ENCODE peak calls at places on chromosomes 7 and 10, in six cellular contexts. U, N, Q, D, Z and K are unnamed samples.

GRCh38 chr10:49415846-49416245 is 20.0 kb upstream of the DRGX start:
- DNase-seq in U (no peak), N (no peak), Q (no peak), D (no peak), Z (no peak), K (no peak)

GRCh38 chr7:14013880-14014279 is 24.4 kb upstream of the ETV1 start:
- DNase-seq in U (no peak), N (no peak), Q (no peak), D (no peak), Z (no peak), K (no peak)

GRCh38 chr7:22356010-22356854 is 722 bp downstream of the RAPGEF5 start:
- DNase-seq in U (no peak), N (peak), Q (peak), D (peak), Z (no peak), K (peak)

GRCh38 chr10:44517635-44518034 is 132.7 kb upstream of the CXCL12 start:
- DNase-seq in U (no peak), N (peak), Q (no peak), D (no peak), Z (no peak), K (peak)

GRCh38 chr10:58477122-58477521 is 35.5 kb upstream of the BICC1 start:
- DNase-seq in U (no peak), N (no peak), Q (no peak), D (peak), Z (peak), K (no peak)

GRCh38 chr7:128042027-128042426 is 10.8 kb upstream of the LRRC4 start:
- DNase-seq in U (no peak), N (no peak), Q (no peak), D (no peak), Z (no peak), K (no peak)

GRCh38 chr7:41893656-41894055 is 190.8 kb upstream of the INHBA start:
- DNase-seq in U (no peak), N (no peak), Q (no peak), D (no peak), Z (no peak), K (no peak)

GRCh38 chr7:84697506-84697905 is 489.4 kb downstream of the SEMA3D start:
- DNase-seq in U (no peak), N (no peak), Q (no peak), D (no peak), Z (no peak), K (no peak)

GRCh38 chr10:8402469-8403074 is 348.1 kb downstream of the GATA3 start:
- DNase-seq in U (no peak), N (no peak), Q (no peak), D (no peak), Z (no peak), K (no peak)

GRCh38 chr7:18151419-18151818 is 123.8 kb upstream of the PRPS1L1 start:
- DNase-seq in U (no peak), N (peak), Q (no peak), D (no peak), Z (no peak), K (peak)

GRCh38 chr10:62426086-62426485 is 51.9 kb downstream of the ZNF365 start:
- DNase-seq in U (no peak), N (no peak), Q (no peak), D (no peak), Z (no peak), K (no peak)

GRCh38 chr10:100913470-100913865 is 705 bp downstream of the SLF2 start:
- DNase-seq in U (no peak), N (no peak), Q (no peak), D (no peak), Z (no peak), K (no peak)

GRCh38 chr10:9603972-9604371 is 1413.7 kb upstream of the CELF2 start:
- DNase-seq in U (no peak), N (no peak), Q (no peak), D (no peak), Z (no peak), K (no peak)

GRCh38 chr10:60280475-60280874 is 109.2 kb downstream of the ANK3 start:
- DNase-seq in U (no peak), N (no peak), Q (peak), D (no peak), Z (no peak), K (no peak)

GRCh38 chr7:80851896-80852476 is 66.9 kb downstream of the SEMA3C start:
- DNase-seq in U (no peak), N (no peak), Q (no peak), D (no peak), Z (no peak), K (no peak)

GRCh38 chr10:97571622-97572021 is 957 bp upstream of the ANKRD2 start:
- DNase-seq in U (no peak), N (no peak), Q (no peak), D (no peak), Z (no peak), K (no peak)